ENCODE peak calls at places on chromosome 10, in ten cellular contexts. D, R, G, W, T, X, P, B, F and C are unnamed samples. For H3K4me1, the result is how much of the 10 kb centered on the place peaks cover.

GRCh38 chr10:25296324-25296723 is 121.5 kb downstream of the GPR158 start:
- DNase-seq in D (no peak), R (no peak), G (no peak), W (no peak), T (no peak), X (no peak), P (no peak), B (no peak), F (no peak), C (no peak)

GRCh38 chr10:373015-373414 is 237.8 kb downstream of the ZMYND11 start:
- DNase-seq in D (no peak), R (no peak), G (no peak), W (peak), T (no peak), X (no peak), P (no peak), B (no peak), F (no peak), C (no peak)

GRCh38 chr10:102627446-102628293 is 16.6 kb upstream of the TRIM8 start:
- DNase-seq in D (peak), R (no peak), G (no peak), W (peak), T (peak), X (no peak), P (no peak), B (peak), F (no peak), C (no peak)

GRCh38 chr10:4229106-4229505 is 444.1 kb upstream of the KLF6 start:
- DNase-seq in D (no peak), R (no peak), G (no peak), W (no peak), T (no peak), X (no peak), P (no peak), B (no peak), F (no peak), C (no peak)

GRCh38 chr10:31602541-31603244 is 283.7 kb downstream of the ZEB1 start:
- DNase-seq in D (peak), R (no peak), G (peak), W (peak), T (peak), X (no peak), P (peak), B (peak), F (peak), C (peak)

GRCh38 chr10:124465003-124465776 is 3.6 kb downstream of the LHPP start:
- DNase-seq in D (no peak), R (no peak), G (no peak), W (no peak), T (no peak), X (no peak), P (no peak), B (no peak), F (no peak), C (no peak)

GRCh38 chr10:110487411-110488123 is 10.1 kb upstream of the DUSP5 start:
- DNase-seq in D (no peak), R (no peak), G (no peak), W (no peak), T (no peak), X (no peak), P (no peak), B (no peak), F (no peak), C (no peak)

GRCh38 chr10:43939939-43940810 is 291.5 kb upstream of the ZNF32 start:
- DNase-seq in D (no peak), R (no peak), G (no peak), W (peak), T (no peak), X (no peak), P (no peak), B (no peak), F (no peak), C (peak)

GRCh38 chr10:124734311-124735166 is 9.6 kb downstream of the FAM53B start:
- DNase-seq in D (no peak), R (no peak), G (no peak), W (no peak), T (no peak), X (no peak), P (no peak), B (no peak), F (no peak), C (peak)

GRCh38 chr10:120966657-120967045 is 115.5 kb downstream of the WDR11 start:
- DNase-seq in D (no peak), R (no peak), G (no peak), W (no peak), T (no peak), X (no peak), P (no peak), B (no peak), F (no peak), C (no peak)

GRCh38 chr10:103576862-103577261 is 83.4 kb downstream of the NEURL1 start:
- DNase-seq in D (no peak), R (no peak), G (no peak), W (no peak), T (no peak), X (no peak), P (peak), B (no peak), F (no peak), C (no peak)

GRCh38 chr10:79144341-79145173 is 75.8 kb downstream of the ZMIZ1 start:
- DNase-seq in D (no peak), R (no peak), G (no peak), W (no peak), T (no peak), X (no peak), P (peak), B (peak), F (no peak), C (no peak)

GRCh38 chr10:79140906-79141305 is 72.1 kb downstream of the ZMIZ1 start:
- DNase-seq in D (no peak), R (no peak), G (no peak), W (no peak), T (no peak), X (no peak), P (no peak), B (no peak), F (no peak), C (no peak)

GRCh38 chr10:79142064-79142491 is 73.3 kb downstream of the ZMIZ1 start:
- DNase-seq in D (peak), R (no peak), G (no peak), W (no peak), T (no peak), X (no peak), P (no peak), B (no peak), F (no peak), C (peak)

GRCh38 chr10:79143879-79144278 is 75.1 kb downstream of the ZMIZ1 start:
- DNase-seq in D (no peak), R (no peak), G (no peak), W (peak), T (no peak), X (no peak), P (no peak), B (no peak), F (no peak), C (no peak)

DNA sequence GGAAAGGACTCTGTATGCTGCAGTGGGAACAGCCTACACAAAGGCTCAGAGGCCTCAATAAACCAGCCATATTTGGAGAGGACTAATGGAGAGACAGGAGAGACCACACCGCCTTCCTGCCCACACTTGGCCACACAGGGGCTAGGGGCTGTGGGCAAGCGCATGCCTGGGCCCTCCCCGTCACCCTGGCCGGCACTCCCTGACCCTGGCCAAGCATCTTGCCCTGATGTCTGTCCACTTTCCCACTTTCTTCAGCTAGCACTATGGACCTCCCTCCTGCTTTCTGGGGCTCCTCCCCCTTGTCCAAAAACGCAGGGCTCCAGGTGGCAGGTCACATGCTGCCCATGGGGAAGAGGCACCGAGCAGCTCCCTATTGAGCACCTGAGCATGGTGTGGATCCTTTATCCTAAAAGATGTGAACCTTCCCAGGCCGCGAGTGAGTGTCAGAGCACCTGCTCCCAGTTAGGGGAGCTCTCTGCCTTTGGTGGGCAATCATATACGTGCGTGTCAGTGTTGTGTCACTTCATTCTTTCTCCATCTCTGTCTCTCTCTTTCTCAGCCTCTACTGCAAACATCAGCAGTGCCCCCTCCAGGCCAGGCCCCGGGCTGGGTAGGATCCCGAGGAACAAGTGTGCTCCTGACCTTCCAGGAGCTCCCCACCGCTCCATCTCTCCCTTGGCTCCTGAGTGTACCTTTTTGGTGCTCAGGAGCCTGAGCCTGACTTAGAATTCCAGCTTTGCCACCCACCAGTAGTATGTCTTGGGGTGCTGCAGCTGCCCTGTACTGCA is 74.0 kb downstream of the ZMIZ1 start:
- DNase-seq in D (no peak), R (no peak), G (no peak), W (no peak), T (no peak), X (no peak), P (no peak), B (no peak), F (no peak), C (no peak)
- H3K4me1 ChIP-seq in D (under half), R (half or more), G (half or more), W (under half), T (half or more), X (under half), P (half or more), B (under half), F (under half), C (half or more)

DNA sequence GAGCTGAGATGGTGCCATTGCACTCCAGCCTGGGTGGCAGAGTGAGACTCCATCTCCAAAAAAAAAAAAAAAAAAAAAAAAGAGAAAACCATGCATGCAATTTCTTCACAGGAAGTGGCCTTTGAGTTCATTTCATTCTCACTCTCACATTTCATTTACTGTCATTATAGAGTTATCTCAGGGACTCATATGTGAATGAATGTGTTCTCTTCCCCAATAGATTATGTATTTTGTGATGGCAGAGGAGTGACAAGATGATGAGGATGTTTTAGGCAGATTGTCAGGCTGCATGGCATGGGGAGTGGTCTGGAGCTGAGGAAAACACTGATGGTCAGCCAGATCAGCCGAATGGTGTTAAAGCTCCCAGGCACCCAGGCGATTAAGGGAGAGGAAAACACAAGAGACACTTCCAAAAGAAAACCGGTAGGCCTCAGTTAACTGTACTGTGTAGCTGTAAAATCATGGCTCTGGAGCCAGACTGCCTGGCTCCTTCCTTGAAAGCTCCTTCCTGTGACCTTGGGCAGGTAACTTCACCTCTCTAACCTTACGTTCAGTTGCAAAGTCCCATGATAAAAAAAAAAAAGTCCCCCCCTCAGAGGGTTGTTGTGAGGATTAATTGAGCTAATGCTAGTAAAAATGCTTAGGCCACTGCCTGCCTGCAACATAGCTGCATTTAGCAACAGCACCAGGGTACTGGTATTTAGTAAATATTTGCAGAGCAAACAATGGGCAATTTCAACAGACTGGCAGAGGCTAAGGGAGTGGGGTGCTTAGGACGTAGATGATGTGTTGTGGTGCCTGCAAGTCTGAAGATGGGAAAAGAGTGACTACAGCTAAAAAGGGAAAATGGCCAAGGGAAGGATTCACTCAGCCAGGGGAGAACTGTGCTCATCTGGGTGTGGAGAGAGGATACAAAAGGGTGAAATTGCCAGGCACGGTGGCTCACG is 6.9 kb downstream of the FRAT2 start:
- DNase-seq in D (no peak), R (no peak), G (no peak), W (no peak), T (no peak), X (no peak), P (peak), B (no peak), F (no peak), C (no peak)
- TF ChIP-seq POLR2AphosphoS5 in D (no peak), R (peak), G (no peak), W (no peak), T (peak), X (no peak), P (peak), B (no peak), F (no peak), C (no peak)

GRCh38 chr10:5561704-5562645 is 37.2 kb downstream of the CALML3 start:
- DNase-seq in D (peak), R (no peak), G (peak), W (no peak), T (no peak), X (no peak), P (peak), B (no peak), F (no peak), C (no peak)

GRCh38 chr10:5557799-5558771 is 33.3 kb downstream of the CALML3 start:
- DNase-seq in D (peak), R (no peak), G (peak), W (no peak), T (peak), X (no peak), P (peak), B (no peak), F (no peak), C (no peak)

GRCh38 chr10:5560142-5560843 is 35.5 kb downstream of the CALML3 start:
- DNase-seq in D (peak), R (no peak), G (peak), W (no peak), T (no peak), X (no peak), P (peak), B (peak), F (no peak), C (no peak)

GRCh38 chr10:5560844-5561703 is 36.3 kb downstream of the CALML3 start:
- DNase-seq in D (peak), R (no peak), G (peak), W (no peak), T (no peak), X (no peak), P (peak), B (no peak), F (no peak), C (no peak)

GRCh38 chr10:5559642-5560141 is 34.9 kb downstream of the CALML3 start:
- DNase-seq in D (peak), R (no peak), G (peak), W (no peak), T (no peak), X (no peak), P (peak), B (peak), F (no peak), C (no peak)
- H3K4me1 ChIP-seq in D (under half), R (under half), G (under half), W (under half), T (under half), X (under half), P (under half), B (under half), F (under half), C (under half)

GRCh38 chr10:91643700-91644099 is 10.8 kb upstream of the PPP1R3C start:
- DNase-seq in D (no peak), R (no peak), G (no peak), W (no peak), T (peak), X (no peak), P (peak), B (no peak), F (no peak), C (no peak)

GRCh38 chr10:91642831-91643692 is 10.2 kb upstream of the PPP1R3C start:
- DNase-seq in D (no peak), R (no peak), G (no peak), W (no peak), T (no peak), X (no peak), P (no peak), B (no peak), F (no peak), C (no peak)
- TF ChIP-seq POLR2AphosphoS5 in D (no peak), R (no peak), G (no peak), W (no peak), T (no peak), X (no peak), P (no peak), B (no peak), F (no peak), C (no peak)